ENCODE peak calls at places on chromosomes 1 and 21, in eight cellular contexts. N is psoas muscle, Z is suprapubic skin, X is left lung, B is HepG2, G is cardiac muscle cell, D is epithelial cell of proximal tubule, H is AG10803. Q is an unnamed sample.

GRCh38 chr1:220113136-220113695 is 19.3 kb downstream of the IARS2 start:
- DNase-seq in X (no peak), G (peak; percentile 30), H (peak; percentile 26), Z (no peak), B (peak; percentile 30), D (no peak), N (no peak), Q (no peak)

GRCh38 chr1:208791458-208791857 is 547.3 kb upstream of the PLXNA2 start:
- DNase-seq in Z (no peak), B (no peak), X (no peak), D (peak; percentile 88), N (no peak), G (peak; percentile 30), H (peak; percentile 44), Q (no peak)

GRCh38 chr1:201426395-201427310 is 5.1 kb upstream of the TNNI1 start:
- DNase-seq in G (peak; percentile 84), X (no peak), Z (no peak), N (peak; percentile 91), H (no peak), B (no peak), D (no peak), Q (no peak)

GRCh38 chr21:26684866-26685265 is 111.8 kb upstream of the CYYR1 start:
- DNase-seq in D (no peak), X (no peak), N (no peak), G (no peak), Z (no peak), B (no peak), H (no peak), Q (no peak)

GRCh38 chr1:4657920-4658585 is 3.6 kb downstream of the AJAP1 start:
- DNase-seq in B (no peak), H (no peak), Z (no peak), D (no peak), G (no peak), N (peak; percentile 62), X (no peak), Q (no peak)

GRCh38 chr1:194280463-194280862 is 1094.0 kb upstream of the B3GALT2 start:
- DNase-seq in Z (no peak), N (no peak), D (no peak), G (no peak), B (no peak), X (no peak), H (no peak), Q (no peak)

GRCh38 chr1:210250665-210250997 is 18.0 kb downstream of the SERTAD4 start:
- DNase-seq in B (no peak), D (no peak), Z (peak; percentile 72), X (peak; percentile 45), H (no peak), N (no peak), G (peak; percentile 52), Q (no peak)

GRCh38 chr1:163161841-163162240 is 40.9 kb downstream of the RGS5 start:
- DNase-seq in Z (no peak), B (no peak), H (no peak), G (no peak), D (no peak), N (no peak), X (no peak), Q (no peak)

GRCh38 chr1:237677979-237678378 is 212.7 kb downstream of the ZP4 start:
- DNase-seq in D (peak; percentile 56), H (peak; percentile 17), B (no peak), G (no peak), N (no peak), X (no peak), Z (no peak), Q (no peak)

GRCh38 chr1:112575154-112575804 is 43.7 kb downstream of the ST7L start:
- DNase-seq in D (no peak), N (no peak), H (peak; percentile 73), Z (no peak), X (no peak), G (no peak), B (no peak), Q (no peak)

GRCh38 chr1:188137221-188137620 is 1308.5 kb downstream of the PLA2G4A start:
- DNase-seq in G (no peak), D (no peak), X (no peak), N (no peak), H (no peak), Z (no peak), B (no peak), Q (no peak)

GRCh38 chr1:93579891-93580290 is 101.7 kb downstream of the BCAR3 start:
- DNase-seq in B (peak; percentile 64), G (no peak), H (peak; percentile 93), X (peak; percentile 47), D (peak; percentile 59), Z (no peak), N (peak; percentile 62), Q (no peak)

GRCh38 chr21:42781150-42781980 is 98.0 kb downstream of the WDR4 start:
- DNase-seq in G (peak; percentile 54), Z (no peak), N (no peak), H (no peak), D (no peak), B (peak; percentile 32), X (no peak), Q (peak; percentile 37)

DNA sequence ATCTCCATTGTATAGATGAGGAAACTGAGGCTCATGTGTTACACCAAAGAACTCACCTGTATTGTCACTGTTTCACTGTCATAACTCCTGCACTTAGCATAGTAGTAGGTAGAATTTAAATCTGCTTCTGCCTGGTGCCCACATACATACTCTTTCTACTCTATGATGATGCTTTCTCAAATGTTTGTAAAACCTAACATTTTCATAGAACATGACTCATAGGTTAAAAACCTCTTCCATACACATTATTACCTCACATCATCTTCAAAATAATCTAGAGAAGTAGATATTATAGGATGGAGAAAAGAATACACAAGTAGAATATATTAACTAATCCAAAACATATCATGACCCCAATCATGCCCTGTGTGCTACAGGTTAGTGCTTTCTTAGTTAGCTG is 157.0 kb downstream of the LRRC40 start:
- DNase-seq in D (no peak), H (no peak), X (no peak), Z (no peak), G (no peak), N (no peak), B (no peak), Q (no peak)
- TF ChIP-seq CTCF in D (no peak), H (no peak), X (no peak), Z (no peak), G (no peak), N (no peak), B (no peak), Q (no peak)

GRCh38 chr1:13677896-13678295 is 22.1 kb upstream of the PRDM2 start:
- DNase-seq in D (no peak), G (no peak), B (no peak), H (no peak), Z (no peak), X (no peak), N (no peak), Q (no peak)

GRCh38 chr1:13675222-13675621 is 24.8 kb upstream of the PRDM2 start:
- DNase-seq in X (no peak), Z (no peak), B (no peak), H (peak; percentile 98), N (no peak), D (no peak), G (no peak), Q (no peak)

DNA sequence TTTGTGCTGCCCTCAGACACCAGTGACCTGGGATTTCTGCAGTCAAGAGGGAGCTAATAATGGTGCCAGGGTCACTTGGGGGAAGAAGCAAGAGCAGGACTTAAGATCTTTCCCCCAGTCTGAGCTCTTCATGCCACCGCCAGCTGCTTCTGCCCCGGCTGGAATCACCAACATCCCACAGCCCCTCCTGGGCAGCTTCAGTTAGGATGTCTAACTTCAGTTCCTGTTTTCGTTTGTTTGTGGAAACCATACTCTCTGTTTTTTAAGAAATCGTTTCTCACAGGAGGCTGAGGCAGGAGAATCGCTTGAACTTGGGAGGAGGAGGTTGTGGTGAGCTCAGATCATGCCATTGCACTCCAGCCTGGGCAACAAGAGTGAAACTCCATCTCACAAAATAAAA is 25.6 kb upstream of the PRDM2 start:
- DNase-seq in Z (no peak), G (no peak), X (no peak), H (no peak), D (no peak), N (no peak), B (no peak), Q (no peak)
- TF ChIP-seq CTCF in Z (no peak), G (no peak), X (no peak), H (no peak), D (no peak), N (no peak), B (no peak), Q (no peak)

GRCh38 chr1:224160171-224160682 is 22.8 kb upstream of the DEGS1 start:
- DNase-seq in N (no peak), D (no peak), G (no peak), H (no peak), B (no peak), X (no peak), Z (no peak), Q (no peak)
- TF ChIP-seq CTCF in N (no peak), D (no peak), G (no peak), H (no peak), B (no peak), X (no peak), Z (no peak), Q (no peak)

GRCh38 chr1:28893403-28894102 is 20.8 kb upstream of the EPB41 start:
- DNase-seq in Z (no peak), B (no peak), D (no peak), H (peak; percentile 66), G (no peak), N (peak; percentile 29), X (no peak), Q (no peak)
- TF ChIP-seq CTCF in Z (no peak), B (peak; percentile 7), D (peak; percentile 51), H (peak; percentile 64), G (peak; percentile 36), N (peak; percentile 5), X (no peak), Q (peak; percentile 75)

GRCh38 chr1:13786541-13786940 is 86.6 kb downstream of the PRDM2 start:
- DNase-seq in Z (no peak), B (no peak), G (no peak), D (no peak), H (no peak), X (no peak), N (no peak), Q (no peak)

GRCh38 chr1:13784971-13785370 is 85.0 kb downstream of the PRDM2 start:
- DNase-seq in G (no peak), X (no peak), D (no peak), N (no peak), B (no peak), Z (no peak), H (no peak), Q (no peak)

GRCh38 chr1:13792429-13792828 is 92.4 kb downstream of the PRDM2 start:
- DNase-seq in G (no peak), H (peak; percentile 93), N (no peak), X (no peak), D (no peak), B (no peak), Z (no peak), Q (no peak)

GRCh38 chr1:13790290-13791035 is 90.5 kb downstream of the PRDM2 start:
- DNase-seq in D (no peak), G (no peak), B (no peak), N (no peak), Z (no peak), X (no peak), H (no peak), Q (no peak)

DNA sequence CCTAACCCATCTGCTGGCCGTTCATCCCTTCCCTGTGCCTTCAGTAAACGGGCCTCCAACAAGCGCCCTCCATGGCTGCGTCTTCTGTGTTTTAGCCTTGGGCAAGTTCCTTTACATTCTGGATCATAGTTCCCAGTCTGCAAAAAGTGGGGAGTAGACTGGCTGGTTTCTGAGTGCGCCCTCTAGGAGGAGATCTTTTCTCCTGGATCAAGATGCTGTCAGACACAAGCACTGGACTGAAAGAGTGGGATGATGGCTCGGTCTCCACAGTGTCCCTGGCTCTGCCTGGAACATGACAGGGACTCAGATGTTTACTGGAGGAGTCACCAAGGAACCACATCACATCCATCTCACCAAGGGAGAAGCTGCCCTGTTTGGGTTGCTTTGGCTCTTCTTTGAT is 88.8 kb downstream of the PRDM2 start:
- DNase-seq in H (no peak), X (no peak), B (no peak), Z (no peak), D (no peak), N (no peak), G (no peak), Q (no peak)
- TF ChIP-seq CTCF in H (no peak), X (no peak), B (no peak), Z (no peak), D (no peak), N (no peak), G (no peak), Q (peak; percentile 17)

Q was measured in chondrocyte.